ENCODE peak calls at places on chromosomes 11 and 22, in six cellular contexts. One of them, this sample, is unnamed.

GRCh38 chr11:61281581-61282250 is 13.4 kb downstream of the VWCE start:
- DNase-seq in NCI-H510A treated with DMSO at 0.1 percent for 48 hours: no peak
- DNase-seq in lower leg skin: no peak
- DNase-seq in WERI-Rb-1: peak
- DNase-seq in T-cell: no peak
- DNase-seq in tibial nerve: no peak
- DNase-seq in this sample: no peak

GRCh38 chr11:64843971-64844329 is 503 bp downstream of the CDC42BPG start:
- DNase-seq in WERI-Rb-1: peak
- DNase-seq in T-cell: no peak
- DNase-seq in NCI-H510A treated with DMSO at 0.1 percent for 48 hours: no peak
- DNase-seq in lower leg skin: no peak
- DNase-seq in tibial nerve: no peak
- DNase-seq in this sample: no peak

GRCh38 chr11:3950996-3951662 is 95.7 kb downstream of the STIM1 start:
- DNase-seq in tibial nerve: no peak
- DNase-seq in T-cell: no peak
- DNase-seq in WERI-Rb-1: no peak
- DNase-seq in lower leg skin: no peak
- DNase-seq in NCI-H510A treated with DMSO at 0.1 percent for 48 hours: no peak
- DNase-seq in this sample: no peak

GRCh38 chr11:68116892-68117435 is 4.2 kb downstream of the CHKA start:
- DNase-seq in T-cell: no peak
- DNase-seq in WERI-Rb-1: no peak
- DNase-seq in lower leg skin: peak
- DNase-seq in tibial nerve: no peak
- DNase-seq in NCI-H510A treated with DMSO at 0.1 percent for 48 hours: no peak
- DNase-seq in this sample: no peak

GRCh38 chr11:125268611-125269010 is 104.1 kb downstream of the PKNOX2 start:
- DNase-seq in T-cell: no peak
- DNase-seq in NCI-H510A treated with DMSO at 0.1 percent for 48 hours: no peak
- DNase-seq in WERI-Rb-1: no peak
- DNase-seq in tibial nerve: no peak
- DNase-seq in lower leg skin: no peak
- DNase-seq in this sample: no peak

GRCh38 chr11:120482149-120482548 is 29.4 kb upstream of the GRIK4 start:
- DNase-seq in NCI-H510A treated with DMSO at 0.1 percent for 48 hours: no peak
- DNase-seq in tibial nerve: no peak
- DNase-seq in T-cell: no peak
- DNase-seq in WERI-Rb-1: no peak
- DNase-seq in lower leg skin: no peak
- DNase-seq in this sample: no peak

GRCh38 chr11:96311120-96311568 is 31.9 kb downstream of the MAML2 start:
- DNase-seq in lower leg skin: no peak
- DNase-seq in T-cell: no peak
- DNase-seq in tibial nerve: no peak
- DNase-seq in NCI-H510A treated with DMSO at 0.1 percent for 48 hours: no peak
- DNase-seq in WERI-Rb-1: no peak
- DNase-seq in this sample: no peak

GRCh38 chr11:20963596-20963995 is 294.2 kb downstream of the NELL1 start:
- DNase-seq in T-cell: no peak
- DNase-seq in lower leg skin: no peak
- DNase-seq in WERI-Rb-1: no peak
- DNase-seq in NCI-H510A treated with DMSO at 0.1 percent for 48 hours: no peak
- DNase-seq in tibial nerve: no peak
- DNase-seq in this sample: no peak

GRCh38 chr22:48719978-48720661 is 1107.6 kb downstream of the BRD1 start:
- DNase-seq in tibial nerve: no peak
- DNase-seq in lower leg skin: no peak
- DNase-seq in WERI-Rb-1: peak
- DNase-seq in T-cell: no peak
- DNase-seq in NCI-H510A treated with DMSO at 0.1 percent for 48 hours: no peak
- DNase-seq in this sample: no peak

GRCh38 chr22:30905696-30906341 is 62.8 kb downstream of the MORC2 start:
- DNase-seq in T-cell: no peak
- DNase-seq in WERI-Rb-1: no peak
- DNase-seq in tibial nerve: no peak
- DNase-seq in lower leg skin: no peak
- DNase-seq in NCI-H510A treated with DMSO at 0.1 percent for 48 hours: no peak
- DNase-seq in this sample: no peak

GRCh38 chr11:128924109-128924508 is 18.6 kb downstream of the TP53AIP1 start:
- DNase-seq in NCI-H510A treated with DMSO at 0.1 percent for 48 hours: no peak
- DNase-seq in WERI-Rb-1: no peak
- DNase-seq in lower leg skin: no peak
- DNase-seq in tibial nerve: no peak
- DNase-seq in T-cell: no peak
- DNase-seq in this sample: no peak

GRCh38 chr11:105236631-105237030 is 97.1 kb upstream of the CARD18 start:
- DNase-seq in lower leg skin: no peak
- DNase-seq in NCI-H510A treated with DMSO at 0.1 percent for 48 hours: no peak
- DNase-seq in T-cell: no peak
- DNase-seq in tibial nerve: no peak
- DNase-seq in WERI-Rb-1: no peak
- DNase-seq in this sample: no peak

GRCh38 chr22:16774911-16775529 is 50.2 kb downstream of the XKR3 start:
- DNase-seq in tibial nerve: no peak
- DNase-seq in NCI-H510A treated with DMSO at 0.1 percent for 48 hours: no peak
- DNase-seq in lower leg skin: no peak
- DNase-seq in WERI-Rb-1: no peak
- DNase-seq in T-cell: no peak
- DNase-seq in this sample: no peak

GRCh38 chr11:114762437-114762836 is 84.1 kb downstream of the NXPE2 start:
- DNase-seq in WERI-Rb-1: peak
- DNase-seq in lower leg skin: peak
- DNase-seq in tibial nerve: peak
- DNase-seq in T-cell: no peak
- DNase-seq in NCI-H510A treated with DMSO at 0.1 percent for 48 hours: peak
- DNase-seq in this sample: no peak

GRCh38 chr11:64003807-64004589 is 17.8 kb downstream of the OTUB1 start:
- DNase-seq in tibial nerve: no peak
- DNase-seq in NCI-H510A treated with DMSO at 0.1 percent for 48 hours: no peak
- DNase-seq in lower leg skin: no peak
- DNase-seq in T-cell: no peak
- DNase-seq in WERI-Rb-1: no peak
- DNase-seq in this sample: no peak

GRCh38 chr11:71425851-71426250 is 22.3 kb downstream of the DHCR7 start:
- DNase-seq in WERI-Rb-1: no peak
- DNase-seq in NCI-H510A treated with DMSO at 0.1 percent for 48 hours: no peak
- DNase-seq in tibial nerve: no peak
- DNase-seq in T-cell: no peak
- DNase-seq in lower leg skin: no peak
- DNase-seq in this sample: no peak